ENCODE peak calls at places on chromosomes 1 and 21, in four cellular contexts. C, E, B and M are unnamed samples.

GRCh38 chr1:14768589-14769304 is 170.3 kb downstream of the KAZN start:
- DNase-seq in B (no peak), E (no peak), C (no peak), M (no peak)

GRCh38 chr21:44800971-44801467 is 601 bp downstream of the UBE2G2 start:
- DNase-seq in E (peak; percentile 70), C (no peak), B (peak; percentile 44), M (peak; percentile 54)

GRCh38 chr21:24225432-24225831 is 1381.8 kb downstream of the MRPL39 start:
- DNase-seq in C (no peak), E (no peak), B (no peak), M (no peak)

GRCh38 chr1:232421143-232421796 is 208.7 kb downstream of the SIPA1L2 start:
- DNase-seq in C (no peak), B (no peak), E (no peak), M (no peak)

GRCh38 chr1:64935551-64936158 is 30.7 kb downstream of the JAK1 start:
- DNase-seq in E (no peak), C (no peak), B (no peak), M (no peak)

GRCh38 chr21:33512481-33512880 is 21.0 kb upstream of the DNAJC28 start:
- DNase-seq in C (no peak), E (no peak), B (no peak), M (no peak)

GRCh38 chr21:32978346-32979270 is 47.1 kb upstream of the OLIG2 start:
- DNase-seq in C (no peak), E (no peak), B (no peak), M (no peak)

GRCh38 chr1:19840228-19840627 is 25.1 kb upstream of the RNF186 start:
- DNase-seq in E (no peak), B (no peak), C (no peak), M (no peak)

GRCh38 chr1:149962039-149962647 is 25.5 kb upstream of the MTMR11 start:
- DNase-seq in E (peak; percentile 79), C (peak; percentile 34), B (peak; percentile 67), M (peak; percentile 71)

GRCh38 chr1:3425486-3426215 is 28.8 kb upstream of the ARHGEF16 start:
- DNase-seq in C (no peak), B (no peak), E (no peak), M (no peak)

GRCh38 chr1:155940993-155941844 is at the start of gene RXFP4:
- DNase-seq in C (no peak), B (peak; percentile 50), E (no peak), M (no peak)

GRCh38 chr1:32817815-32818786 is 648 bp downstream of the S100PBP start:
- DNase-seq in B (peak; percentile 67), E (peak; percentile 87), C (no peak), M (peak; percentile 82)

GRCh38 chr1:9778905-9779304 is 44.9 kb downstream of the CLSTN1 start:
- DNase-seq in E (no peak), B (no peak), C (no peak), M (no peak)

GRCh38 chr1:165836664-165837482 is 9.5 kb downstream of the UCK2 start:
- DNase-seq in B (no peak), E (peak; percentile 86), C (no peak), M (no peak)

GRCh38 chr1:65881070-65881594 is 88.4 kb downstream of the PDE4B start:
- DNase-seq in C (no peak), B (no peak), E (no peak), M (no peak)

GRCh38 chr21:29018540-29018939 is 609 bp downstream of the RWDD2B start:
- DNase-seq in E (peak; percentile 56), C (no peak), B (no peak), M (no peak)

GRCh38 chr1:201139756-201140155 is 12.8 kb upstream of the ASCL5 start:
- DNase-seq in E (no peak), C (no peak), B (no peak), M (no peak)

GRCh38 chr1:48823161-48823560 is 46.5 kb upstream of the BEND5 start:
- DNase-seq in C (no peak), E (no peak), B (no peak), M (no peak)

GRCh38 chr1:167152192-167152876 is 58.5 kb downstream of the STYXL2 start:
- DNase-seq in E (no peak), C (no peak), B (no peak), M (no peak)

GRCh38 chr1:46137901-46138300 is 5.5 kb upstream of the PIK3R3 start:
- DNase-seq in B (no peak), C (no peak), E (no peak), M (no peak)

GRCh38 chr1:212752256-212752933 is 39.2 kb downstream of the NSL1 start:
- DNase-seq in E (no peak), C (peak; percentile 30), B (no peak), M (no peak)

GRCh38 chr1:12619396-12620141 is 1.6 kb upstream of the DHRS3 start:
- DNase-seq in B (peak; percentile 70), C (no peak), E (peak; percentile 92), M (peak; percentile 84)

GRCh38 chr1:151513626-151514101 is 2.5 kb downstream of the CGN start:
- DNase-seq in B (peak; percentile 76), C (no peak), E (no peak), M (no peak)

GRCh38 chr1:229062135-229062534 is 208.8 kb upstream of the RAB4A start:
- DNase-seq in C (no peak), E (no peak), B (no peak), M (no peak)

DNA sequence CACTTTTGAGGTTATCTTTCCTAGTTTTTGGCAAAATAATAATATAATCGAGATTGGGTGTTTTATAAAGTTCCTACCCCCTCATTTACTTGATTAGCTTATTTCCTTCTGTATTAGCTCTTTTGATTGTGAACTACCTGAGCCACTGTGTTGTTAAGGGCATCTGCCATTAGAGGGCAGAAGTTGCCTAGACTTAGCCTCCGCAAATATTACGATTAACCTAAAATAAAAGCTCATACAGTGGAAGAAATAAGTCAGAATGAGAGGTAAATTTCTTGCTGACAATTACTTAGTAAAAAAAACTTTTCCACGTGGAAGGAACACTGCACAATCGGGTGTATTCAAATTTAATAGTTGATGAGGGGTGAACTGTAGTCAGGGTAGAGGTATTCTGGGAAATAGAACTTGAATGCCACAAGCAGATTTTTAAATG is 2.3 kb downstream of the H3-3A start:
- DNase-seq in B (peak; percentile 56), C (no peak), E (peak; percentile 77), M (peak; percentile 58)
- TF ChIP-seq FOXM1 in B (no peak), C (no peak), E (no peak), M (no peak)

DNA sequence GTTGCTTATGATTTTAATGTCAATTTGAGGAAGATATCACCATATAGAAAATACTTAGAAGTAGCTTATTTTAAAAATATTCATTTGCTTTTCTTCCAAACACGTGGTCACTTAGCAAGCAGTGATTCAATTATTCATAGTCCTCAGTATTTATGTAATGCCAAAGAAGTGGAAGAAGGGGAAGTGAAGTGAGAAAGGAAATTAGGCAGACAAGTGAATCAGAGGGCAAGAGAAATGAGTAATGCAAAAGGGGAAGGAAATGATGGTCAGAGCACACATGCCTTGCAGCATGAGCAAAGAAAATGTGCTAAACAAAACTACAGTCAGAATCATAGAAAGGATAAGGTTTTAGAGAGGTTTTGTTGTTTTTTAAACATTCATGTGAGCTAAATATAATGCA is 31.8 kb downstream of the SDCCAG8 start:
- DNase-seq in B (no peak), E (no peak), C (peak; percentile 46), M (no peak)
- TF ChIP-seq SP1 in B (no peak), E (no peak), C (no peak), M (no peak)

GRCh38 chr21:31284797-31285397 is 59.2 kb downstream of the TIAM1 start:
- DNase-seq in C (no peak), E (no peak), B (no peak), M (no peak)
- TF ChIP-seq FOXM1 in C (no peak), E (no peak), B (no peak), M (no peak)

DNA sequence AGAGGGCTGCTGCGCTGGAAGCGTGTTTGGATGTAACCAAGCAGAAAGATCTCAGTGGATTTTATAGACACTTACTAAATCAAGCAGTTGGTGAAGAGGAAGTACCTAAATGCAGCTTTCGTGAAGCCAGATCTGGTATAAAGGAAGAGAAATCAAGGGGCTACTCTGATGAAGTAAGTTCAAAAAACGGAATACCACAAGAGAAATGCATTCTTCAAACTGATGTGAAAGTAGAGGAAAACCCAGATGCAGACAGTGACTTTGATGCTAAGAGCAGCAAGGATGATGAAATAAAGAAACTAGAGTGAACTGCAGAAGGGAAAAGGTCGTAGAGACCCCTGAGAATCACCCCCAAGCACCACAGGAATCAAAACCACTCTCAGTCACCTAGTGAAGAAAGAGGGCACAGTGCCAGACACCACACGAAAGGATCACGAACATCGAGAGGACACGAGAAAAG is 40.8 kb upstream of the NEXN start:
- DNase-seq in B (no peak), E (no peak), C (peak; percentile 2), M (no peak)
- TF ChIP-seq SP1 in B (no peak), E (no peak), C (no peak), M (no peak)

GRCh38 chr1:204320413-204320812 is 39.3 kb downstream of the PLEKHA6 start:
- DNase-seq in C (no peak), B (no peak), E (peak; percentile 43), M (no peak)

GRCh38 chr1:204319027-204319426 is 40.7 kb downstream of the PLEKHA6 start:
- DNase-seq in B (no peak), E (no peak), C (no peak), M (no peak)

GRCh38 chr1:204318324-204318723 is 41.4 kb downstream of the PLEKHA6 start:
- DNase-seq in E (no peak), C (no peak), B (no peak), M (no peak)

GRCh38 chr1:204321051-204321450 is 38.7 kb downstream of the PLEKHA6 start:
- DNase-seq in C (no peak), B (no peak), E (no peak), M (no peak)

DNA sequence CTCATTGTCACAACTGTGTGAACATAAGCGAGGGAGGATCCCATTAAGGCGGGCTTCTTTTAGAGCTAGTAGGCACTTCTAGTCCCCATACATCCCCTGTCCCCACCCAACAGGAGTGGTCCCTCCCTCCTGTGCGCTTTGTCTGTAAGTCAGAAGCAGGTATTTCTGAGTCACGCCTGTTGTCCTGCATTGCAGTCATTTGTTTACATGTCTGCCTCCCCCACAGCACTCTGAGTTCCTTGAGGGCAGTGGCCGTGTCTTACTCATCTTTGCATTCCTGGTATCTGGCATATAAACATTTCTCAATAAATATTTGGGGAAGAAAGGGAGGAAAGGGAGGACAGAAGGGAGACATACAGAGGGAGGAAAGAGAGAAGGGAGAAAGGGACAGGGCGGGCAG is 40.3 kb downstream of the PLEKHA6 start:
- DNase-seq in C (no peak), E (peak; percentile 45), B (no peak), M (no peak)
- TF ChIP-seq FOXM1 in C (no peak), E (no peak), B (no peak), M (no peak)

GRCh38 chr1:204154525-204155255 is 2.8 kb upstream of the ETNK2 start:
- DNase-seq in B (no peak), E (no peak), C (no peak), M (no peak)
- TF ChIP-seq SP1 in B (no peak), E (no peak), C (no peak), M (no peak)